ENCODE peak calls at places on chromosomes 5 and 9, in six cellular contexts. One of them, this sample, is unnamed.
A peak's percentile ranks its signal among the peaks of the same experiment; 100 is the strongest.

GRCh38 chr9:8858250-8859161 is 1058.9 kb upstream of the DMAC1 start:
- DNase-seq in epithelial cell of prostate: no peak
- DNase-seq in heart left ventricle: no peak
- DNase-seq in H9: peak; percentile 50
- DNase-seq in pancreas: peak; percentile 53
- DNase-seq in neural progenitor cell: peak; percentile 53
- DNase-seq in this sample: no peak

GRCh38 chr5:144522698-144523097 is 352.0 kb downstream of the KCTD16 start:
- DNase-seq in epithelial cell of prostate: no peak
- DNase-seq in heart left ventricle: no peak
- DNase-seq in H9: no peak
- DNase-seq in pancreas: no peak
- DNase-seq in neural progenitor cell: no peak
- DNase-seq in this sample: no peak

GRCh38 chr9:437066-438015 is 222.7 kb downstream of the DOCK8 start:
- DNase-seq in epithelial cell of prostate: no peak
- DNase-seq in heart left ventricle: no peak
- DNase-seq in H9: no peak
- DNase-seq in pancreas: no peak
- DNase-seq in neural progenitor cell: no peak
- DNase-seq in this sample: peak; percentile 40

GRCh38 chr9:23492126-23493002 is 333.7 kb downstream of the ELAVL2 start:
- DNase-seq in epithelial cell of prostate: peak; percentile 24
- DNase-seq in heart left ventricle: no peak
- DNase-seq in H9: peak; percentile 39
- DNase-seq in pancreas: no peak
- DNase-seq in neural progenitor cell: peak; percentile 71
- DNase-seq in this sample: peak; percentile 0

GRCh38 chr5:143605403-143606005 is 202.0 kb upstream of the NR3C1 start:
- DNase-seq in epithelial cell of prostate: no peak
- DNase-seq in heart left ventricle: no peak
- DNase-seq in H9: no peak
- DNase-seq in pancreas: no peak
- DNase-seq in neural progenitor cell: no peak
- DNase-seq in this sample: peak; percentile 12

GRCh38 chr5:160463775-160464465 is 42.3 kb downstream of the PTTG1 start:
- DNase-seq in epithelial cell of prostate: no peak
- DNase-seq in heart left ventricle: no peak
- DNase-seq in H9: no peak
- DNase-seq in pancreas: no peak
- DNase-seq in neural progenitor cell: no peak
- DNase-seq in this sample: peak; percentile 85

GRCh38 chr9:2012347-2012746 is 2.8 kb upstream of the SMARCA2 start:
- DNase-seq in epithelial cell of prostate: no peak
- DNase-seq in heart left ventricle: no peak
- DNase-seq in H9: no peak
- DNase-seq in pancreas: no peak
- DNase-seq in neural progenitor cell: no peak
- DNase-seq in this sample: no peak

GRCh38 chr5:123035950-123036390 is 555 bp downstream of the PPIC start:
- DNase-seq in epithelial cell of prostate: no peak
- DNase-seq in heart left ventricle: peak; percentile 71
- DNase-seq in H9: peak; percentile 77
- DNase-seq in pancreas: peak; percentile 81
- DNase-seq in neural progenitor cell: peak; percentile 78
- DNase-seq in this sample: peak; percentile 23

GRCh38 chr5:76363385-76364261 is 39.5 kb upstream of the IQGAP2 start:
- DNase-seq in epithelial cell of prostate: no peak
- DNase-seq in heart left ventricle: no peak
- DNase-seq in H9: no peak
- DNase-seq in pancreas: peak; percentile 61
- DNase-seq in neural progenitor cell: no peak
- DNase-seq in this sample: no peak

GRCh38 chr9:124454791-124455443 is 4.7 kb downstream of the ADGRD2 start:
- DNase-seq in epithelial cell of prostate: no peak
- DNase-seq in heart left ventricle: no peak
- DNase-seq in H9: peak; percentile 25
- DNase-seq in pancreas: peak; percentile 52
- DNase-seq in neural progenitor cell: no peak
- DNase-seq in this sample: no peak

GRCh38 chr5:107469485-107469884 is 201.3 kb downstream of the EFNA5 start:
- DNase-seq in epithelial cell of prostate: peak; percentile 85
- DNase-seq in heart left ventricle: no peak
- DNase-seq in H9: no peak
- DNase-seq in pancreas: no peak
- DNase-seq in neural progenitor cell: no peak
- DNase-seq in this sample: peak; percentile 82

GRCh38 chr5:24703934-24704333 is 59.2 kb upstream of the CDH10 start:
- DNase-seq in epithelial cell of prostate: no peak
- DNase-seq in heart left ventricle: no peak
- DNase-seq in H9: no peak
- DNase-seq in pancreas: no peak
- DNase-seq in neural progenitor cell: no peak
- DNase-seq in this sample: no peak

GRCh38 chr5:138903113-138903789 is 28.1 kb upstream of the LRRTM2 start:
- DNase-seq in epithelial cell of prostate: no peak
- DNase-seq in heart left ventricle: no peak
- DNase-seq in H9: no peak
- DNase-seq in pancreas: no peak
- DNase-seq in neural progenitor cell: no peak
- DNase-seq in this sample: peak; percentile 62

GRCh38 chr5:169099801-169100734 is 200.9 kb downstream of the SLIT3 start:
- DNase-seq in epithelial cell of prostate: no peak
- DNase-seq in heart left ventricle: no peak
- DNase-seq in H9: no peak
- DNase-seq in pancreas: no peak
- DNase-seq in neural progenitor cell: no peak
- DNase-seq in this sample: no peak

GRCh38 chr9:2711716-2712115 is 5.6 kb upstream of the KCNV2 start:
- DNase-seq in epithelial cell of prostate: no peak
- DNase-seq in heart left ventricle: no peak
- DNase-seq in H9: no peak
- DNase-seq in pancreas: no peak
- DNase-seq in neural progenitor cell: no peak
- DNase-seq in this sample: no peak

GRCh38 chr9:74742792-74743389 is 144.8 kb downstream of the TRPM6 start:
- DNase-seq in epithelial cell of prostate: no peak
- DNase-seq in heart left ventricle: no peak
- DNase-seq in H9: peak; percentile 31
- DNase-seq in pancreas: no peak
- DNase-seq in neural progenitor cell: peak; percentile 61
- DNase-seq in this sample: peak; percentile 27

GRCh38 chr5:111747336-111747735 is 9.7 kb downstream of the NREP start:
- DNase-seq in epithelial cell of prostate: peak; percentile 60
- DNase-seq in heart left ventricle: no peak
- DNase-seq in H9: no peak
- DNase-seq in pancreas: no peak
- DNase-seq in neural progenitor cell: no peak
- DNase-seq in this sample: no peak

GRCh38 chr5:25334288-25334790 is 689.6 kb upstream of the CDH10 start:
- DNase-seq in epithelial cell of prostate: no peak
- DNase-seq in heart left ventricle: no peak
- DNase-seq in H9: no peak
- DNase-seq in pancreas: no peak
- DNase-seq in neural progenitor cell: peak; percentile 76
- DNase-seq in this sample: no peak

GRCh38 chr5:9686211-9686610 is 56.1 kb upstream of the TAS2R1 start:
- DNase-seq in epithelial cell of prostate: no peak
- DNase-seq in heart left ventricle: no peak
- DNase-seq in H9: no peak
- DNase-seq in pancreas: no peak
- DNase-seq in neural progenitor cell: no peak
- DNase-seq in this sample: peak; percentile 92

GRCh38 chr5:74956278-74956677 is 90.1 kb upstream of the FAM169A start:
- DNase-seq in epithelial cell of prostate: peak; percentile 63
- DNase-seq in heart left ventricle: no peak
- DNase-seq in H9: no peak
- DNase-seq in pancreas: no peak
- DNase-seq in neural progenitor cell: no peak
- DNase-seq in this sample: no peak

GRCh38 chr9:34037626-34038025 is 11.1 kb downstream of the UBAP2 start:
- DNase-seq in epithelial cell of prostate: no peak
- DNase-seq in heart left ventricle: no peak
- DNase-seq in H9: no peak
- DNase-seq in pancreas: no peak
- DNase-seq in neural progenitor cell: no peak
- DNase-seq in this sample: no peak
- H3K27ac ChIP-seq in epithelial cell of prostate: no peak overlapping the region
- H3K27ac ChIP-seq in heart left ventricle: no peak overlapping the region
- H3K27ac ChIP-seq in H9: no peak overlapping the region
- H3K27ac ChIP-seq in pancreas: no peak overlapping the region
- H3K27ac ChIP-seq in neural progenitor cell: no peak overlapping the region
- H3K27ac ChIP-seq in this sample: no peak overlapping the region

GRCh38 chr5:87912419-87912818 is 356.2 kb downstream of the TMEM161B start:
- DNase-seq in epithelial cell of prostate: no peak
- DNase-seq in heart left ventricle: no peak
- DNase-seq in H9: no peak
- DNase-seq in pancreas: no peak
- DNase-seq in neural progenitor cell: no peak
- DNase-seq in this sample: no peak

GRCh38 chr5:87909382-87909781 is 359.3 kb downstream of the TMEM161B start:
- DNase-seq in epithelial cell of prostate: no peak
- DNase-seq in heart left ventricle: no peak
- DNase-seq in H9: no peak
- DNase-seq in pancreas: no peak
- DNase-seq in neural progenitor cell: no peak
- DNase-seq in this sample: no peak

GRCh38 chr5:87906962-87907361 is 361.7 kb downstream of the TMEM161B start:
- DNase-seq in epithelial cell of prostate: no peak
- DNase-seq in heart left ventricle: no peak
- DNase-seq in H9: no peak
- DNase-seq in pancreas: no peak
- DNase-seq in neural progenitor cell: no peak
- DNase-seq in this sample: no peak
- H3K27ac ChIP-seq in epithelial cell of prostate: no peak overlapping the region
- H3K27ac ChIP-seq in heart left ventricle: no peak overlapping the region
- H3K27ac ChIP-seq in H9: no peak overlapping the region
- H3K27ac ChIP-seq in pancreas: no peak overlapping the region
- H3K27ac ChIP-seq in neural progenitor cell: no peak overlapping the region
- H3K27ac ChIP-seq in this sample: no peak overlapping the region

DNA sequence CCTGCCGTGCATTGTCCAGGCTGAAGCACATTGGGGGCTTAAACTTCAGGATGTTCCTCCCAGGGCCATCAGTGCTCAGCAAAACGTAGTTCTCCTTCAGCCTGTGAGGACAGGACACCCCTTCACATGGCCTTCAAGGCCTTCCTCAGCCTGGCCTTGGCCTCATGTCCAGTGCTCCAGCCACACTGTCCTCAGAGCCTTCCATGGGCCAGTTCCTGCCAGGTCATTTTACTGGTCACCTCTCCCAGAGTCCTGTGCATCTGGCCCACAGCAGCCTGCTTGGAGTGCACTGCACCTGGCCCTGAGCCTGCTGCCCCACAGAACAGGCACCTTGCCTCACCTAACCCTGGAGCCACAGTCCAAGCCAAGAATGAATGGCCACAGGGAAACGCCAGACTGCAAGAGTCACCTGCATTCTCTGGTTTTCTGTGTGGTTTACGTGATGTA is 8.7 kb downstream of the HNRNPAB start:
- DNase-seq in epithelial cell of prostate: no peak
- DNase-seq in heart left ventricle: no peak
- DNase-seq in H9: no peak
- DNase-seq in pancreas: no peak
- DNase-seq in neural progenitor cell: no peak
- DNase-seq in this sample: no peak
- H3K27ac ChIP-seq in epithelial cell of prostate: no peak overlapping the region
- H3K27ac ChIP-seq in heart left ventricle: no peak overlapping the region
- H3K27ac ChIP-seq in H9: no peak overlapping the region
- H3K27ac ChIP-seq in pancreas: no peak overlapping the region
- H3K27ac ChIP-seq in neural progenitor cell: no peak overlapping the region
- H3K27ac ChIP-seq in this sample: no peak overlapping the region

GRCh38 chr9:12812710-12813109 is 37.9 kb downstream of the LURAP1L start:
- DNase-seq in epithelial cell of prostate: no peak
- DNase-seq in heart left ventricle: no peak
- DNase-seq in H9: no peak
- DNase-seq in pancreas: no peak
- DNase-seq in neural progenitor cell: no peak
- DNase-seq in this sample: no peak

GRCh38 chr9:12814877-12815237 is 40.0 kb downstream of the LURAP1L start:
- DNase-seq in epithelial cell of prostate: no peak
- DNase-seq in heart left ventricle: no peak
- DNase-seq in H9: no peak
- DNase-seq in pancreas: no peak
- DNase-seq in neural progenitor cell: no peak
- DNase-seq in this sample: no peak

GRCh38 chr9:12811935-12812334 is 37.1 kb downstream of the LURAP1L start:
- DNase-seq in epithelial cell of prostate: no peak
- DNase-seq in heart left ventricle: no peak
- DNase-seq in H9: no peak
- DNase-seq in pancreas: no peak
- DNase-seq in neural progenitor cell: no peak
- DNase-seq in this sample: no peak

GRCh38 chr9:12813960-12814876 is 39.4 kb downstream of the LURAP1L start:
- DNase-seq in epithelial cell of prostate: peak; percentile 99
- DNase-seq in heart left ventricle: peak; percentile 47
- DNase-seq in H9: no peak
- DNase-seq in pancreas: no peak
- DNase-seq in neural progenitor cell: no peak
- DNase-seq in this sample: peak; percentile 99

GRCh38 chr9:12813533-12813932 is 38.7 kb downstream of the LURAP1L start:
- DNase-seq in epithelial cell of prostate: no peak
- DNase-seq in heart left ventricle: no peak
- DNase-seq in H9: no peak
- DNase-seq in pancreas: no peak
- DNase-seq in neural progenitor cell: no peak
- DNase-seq in this sample: no peak
- H3K27ac ChIP-seq in epithelial cell of prostate: peak overlapping the region; percentile 99
- H3K27ac ChIP-seq in heart left ventricle: no peak overlapping the region
- H3K27ac ChIP-seq in H9: no peak overlapping the region
- H3K27ac ChIP-seq in pancreas: peak overlapping the region; percentile 85
- H3K27ac ChIP-seq in neural progenitor cell: no peak overlapping the region
- H3K27ac ChIP-seq in this sample: peak overlapping the region; percentile 97